ENCODE peak calls at places on chromosomes 13 and 19, in five cellular contexts. I is breast epithelium, A is upper lobe of left lung, F is body of pancreas, M is stomach. G is an unnamed sample.

GRCh38 chr19:13778398-13778797 is 4.1 kb downstream of the C19orf53 start:
- DNase-seq in I (no peak), A (no peak), F (no peak), M (no peak), G (no peak)

GRCh38 chr13:61954092-61954491 is 538.4 kb upstream of the PCDH20 start:
- DNase-seq in I (no peak), A (no peak), F (no peak), M (no peak), G (no peak)

GRCh38 chr13:22893149-22893548 is 287.6 kb upstream of the SGCG start:
- DNase-seq in I (no peak), A (no peak), F (no peak), M (no peak), G (no peak)

GRCh38 chr19:5225486-5226345 is 114.9 kb downstream of the PTPRS start:
- DNase-seq in I (no peak), A (no peak), F (peak; percentile 29), M (no peak), G (no peak)

GRCh38 chr19:49983645-49984229 is 22.8 kb upstream of the SIGLEC11 start:
- DNase-seq in I (no peak), A (no peak), F (peak; percentile 81), M (peak; percentile 67), G (peak; percentile 87)

GRCh38 chr19:29524912-29525870 is 603 bp upstream of the VSTM2B start:
- DNase-seq in I (no peak), A (peak; percentile 80), F (no peak), M (no peak), G (peak; percentile 35)

GRCh38 chr13:78228940-78229339 is 310.3 kb upstream of the EDNRB start:
- DNase-seq in I (no peak), A (no peak), F (no peak), M (no peak), G (no peak)

GRCh38 chr13:43232866-43233265 is 209.5 kb downstream of the DNAJC15 start:
- DNase-seq in I (no peak), A (no peak), F (no peak), M (no peak), G (no peak)

GRCh38 chr13:49711218-49711863 is 20.1 kb upstream of the EBPL start:
- DNase-seq in I (no peak), A (no peak), F (no peak), M (no peak), G (no peak)

GRCh38 chr19:50387176-50387867 is 3.2 kb downstream of the POLD1 start:
- DNase-seq in I (no peak), A (peak; percentile 81), F (no peak), M (no peak), G (no peak)

GRCh38 chr13:73077867-73078266 is 19.1 kb downstream of the KLF5 start:
- DNase-seq in I (no peak), A (no peak), F (no peak), M (no peak), G (no peak)

GRCh38 chr19:12092065-12092867 is 27.7 kb downstream of the ZNF844 start:
- DNase-seq in I (peak; percentile 89), A (peak; percentile 94), F (peak; percentile 87), M (peak; percentile 80), G (peak; percentile 93)

GRCh38 chr19:14758816-14759215 is 19.5 kb downstream of the ADGRE2 start:
- DNase-seq in I (peak; percentile 42), A (no peak), F (peak; percentile 22), M (no peak), G (peak; percentile 23)

GRCh38 chr19:18784786-18785120 is 6.4 kb downstream of the COMP start:
- DNase-seq in I (no peak), A (no peak), F (no peak), M (no peak), G (no peak)

GRCh38 chr19:14347999-14348889 is 33.0 kb upstream of the ADGRE5 start:
- DNase-seq in I (peak; percentile 73), A (peak; percentile 93), F (peak; percentile 67), M (peak; percentile 76), G (peak; percentile 93)

GRCh38 chr13:27965343-27965739 is 3.8 kb downstream of the CDX2 start:
- DNase-seq in I (no peak), A (no peak), F (no peak), M (no peak), G (no peak)

GRCh38 chr13:50386527-50387123 is 371.4 kb downstream of the KCNRG start:
- DNase-seq in I (no peak), A (peak; percentile 34), F (no peak), M (no peak), G (no peak)

GRCh38 chr19:45294291-45295029 is 28.2 kb downstream of the CKM start:
- DNase-seq in I (no peak), A (no peak), F (peak; percentile 63), M (no peak), G (no peak)

GRCh38 chr13:99658266-99658991 is 157.2 kb downstream of the TM9SF2 start:
- DNase-seq in I (peak; percentile 57), A (peak; percentile 86), F (peak; percentile 54), M (peak; percentile 65), G (peak; percentile 88)

GRCh38 chr19:31378404-31378803 is 29.2 kb upstream of the TSHZ3 start:
- DNase-seq in I (no peak), A (no peak), F (peak; percentile 13), M (no peak), G (no peak)

GRCh38 chr13:79403113-79403512 is 2.9 kb downstream of the RBM26 start:
- DNase-seq in I (no peak), A (no peak), F (no peak), M (no peak), G (no peak)

GRCh38 chr13:26007774-26008173 is 44.0 kb downstream of the SHISA2 start:
- DNase-seq in I (no peak), A (no peak), F (no peak), M (no peak), G (no peak)

GRCh38 chr19:7063764-7064418 is 5.4 kb upstream of the MBD3L3 start:
- DNase-seq in I (no peak), A (no peak), F (no peak), M (no peak), G (peak; percentile 18)

GRCh38 chr19:58536852-58537798 is 6.7 kb upstream of the TRIM28 start:
- DNase-seq in I (no peak), A (no peak), F (no peak), M (no peak), G (no peak)

GRCh38 chr13:48603375-48603774 is 50.4 kb upstream of the CYSLTR2 start:
- DNase-seq in I (no peak), A (no peak), F (no peak), M (no peak), G (no peak)

GRCh38 chr19:10501971-10502523 is 1.1 kb downstream of the KEAP1 start:
- DNase-seq in I (peak; percentile 98), A (peak; percentile 91), F (peak; percentile 100), M (peak; percentile 98), G (peak; percentile 90)

GRCh38 chr19:44764975-44765948 is 12.4 kb upstream of the CBLC start:
- DNase-seq in I (no peak), A (no peak), F (no peak), M (no peak), G (peak; percentile 88)

GRCh38 chr13:101325423-101325822 is 90.9 kb downstream of the NALCN start:
- DNase-seq in I (no peak), A (no peak), F (no peak), M (no peak), G (no peak)

GRCh38 chr19:10118960-10119359 is 739 bp downstream of the EIF3G start:
- DNase-seq in I (no peak), A (no peak), F (no peak), M (no peak), G (peak; percentile 76)

GRCh38 chr19:11418166-11418517 is 972 bp downstream of the RGL3 start:
- DNase-seq in I (no peak), A (no peak), F (no peak), M (no peak), G (no peak)

GRCh38 chr13:26499209-26499601 is 58.3 kb upstream of the WASF3 start:
- DNase-seq in I (no peak), A (no peak), F (no peak), M (no peak), G (no peak)

GRCh38 chr13:70386919-70387318 is 278.7 kb upstream of the KLHL1 start:
- DNase-seq in I (no peak), A (peak; percentile 22), F (no peak), M (no peak), G (peak; percentile 66)

GRCh38 chr13:107254392-107254791 is 686.5 kb upstream of the ARGLU1 start:
- DNase-seq in I (no peak), A (no peak), F (no peak), M (no peak), G (no peak)

GRCh38 chr19:47110521-47111080 is 3.0 kb downstream of the ZC3H4 start:
- DNase-seq in I (no peak), A (no peak), F (peak; percentile 50), M (no peak), G (peak; percentile 86)

GRCh38 chr13:32676242-32676641 is 90.0 kb downstream of the PDS5B start:
- DNase-seq in I (no peak), A (no peak), F (no peak), M (no peak), G (no peak)

DNA sequence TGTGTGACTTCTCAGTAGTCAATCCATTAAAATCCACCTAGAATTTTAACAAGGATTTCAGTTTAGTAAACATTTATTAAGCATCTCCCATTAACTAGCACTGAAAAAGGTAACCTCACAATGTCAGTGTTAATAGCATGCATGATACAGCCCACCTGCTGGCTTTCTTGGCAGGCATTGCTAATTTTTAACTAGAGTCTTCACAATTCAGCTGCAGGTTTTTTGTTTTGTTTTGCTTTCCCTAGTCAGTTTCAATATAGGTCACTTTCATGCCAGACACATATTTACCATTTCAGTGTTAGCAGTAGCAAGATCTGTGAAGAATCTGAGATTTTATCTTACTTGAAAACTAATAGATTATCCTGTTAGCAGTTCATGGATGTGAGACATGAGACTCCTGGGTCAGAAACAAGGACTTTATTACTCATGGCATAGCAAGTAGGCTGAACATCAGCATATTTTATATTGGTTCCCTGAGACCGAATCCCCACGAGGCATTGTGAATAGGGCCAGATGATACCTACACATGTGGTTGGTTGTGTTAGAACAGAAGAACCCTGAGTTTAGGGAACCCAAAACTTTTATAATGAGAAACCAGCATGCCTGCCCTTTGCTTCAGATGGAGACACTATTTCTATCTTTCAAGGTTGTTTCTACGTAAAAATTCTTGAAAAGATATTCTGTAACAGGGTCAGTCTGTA is 198.0 kb upstream of the HTR2A start:
- DNase-seq in I (no peak), A (no peak), F (no peak), M (no peak), G (no peak)
- H3K4me3 ChIP-seq in I (no peak overlapping the region), A (no peak overlapping the region), F (no peak overlapping the region), M (no peak overlapping the region), G (no peak overlapping the region)

DNA sequence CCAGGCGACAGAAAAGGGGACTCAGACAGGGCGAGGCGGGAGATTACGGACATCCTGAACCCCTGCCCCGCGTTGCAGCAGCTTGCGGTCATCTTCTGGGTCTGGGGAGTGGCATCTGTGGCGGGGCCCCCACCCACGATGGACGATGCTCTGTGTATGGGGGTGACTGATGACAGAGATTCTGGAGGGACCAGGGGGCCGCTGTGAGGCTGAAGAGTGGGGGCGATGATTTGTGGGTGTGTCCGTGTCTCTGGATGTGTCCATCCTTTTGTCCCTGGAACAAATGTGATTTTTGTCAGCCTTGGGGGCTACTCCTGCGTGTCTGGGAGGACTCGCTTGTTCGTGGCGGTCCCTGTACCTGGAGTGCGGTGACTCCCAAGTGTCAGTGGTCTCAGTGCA is 17.7 kb downstream of the ZNF77 start:
- DNase-seq in I (no peak), A (peak; percentile 41), F (no peak), M (no peak), G (no peak)
- TF ChIP-seq POLR2A in I (no peak), A (no peak), F (no peak), M (no peak), G (no peak)

GRCh38 chr13:75507027-75508001 is 25.3 kb upstream of the TBC1D4 start:
- DNase-seq in I (no peak), A (peak; percentile 47), F (no peak), M (no peak), G (no peak)
- H3K4me3 ChIP-seq in I (no peak overlapping the region), A (no peak overlapping the region), F (no peak overlapping the region), M (no peak overlapping the region), G (no peak overlapping the region)

GRCh38 chr13:19633340-19634128 is at the start of gene MPHOSPH8:
- DNase-seq in I (peak; percentile 93), A (peak; percentile 97), F (peak; percentile 96), M (peak; percentile 96), G (peak; percentile 97)
- TF ChIP-seq POLR2A in I (peak; percentile 83), A (peak; percentile 89), F (peak; percentile 79), M (no peak), G (peak; percentile 34)

G was measured in spleen.